ENCODE peak calls at places on chromosomes 11 and 22, in seven cellular contexts. One of them, this sample, is unnamed.

GRCh38 chr11:117199916-117200812 is 994 bp downstream of the TAGLN start:
- DNase-seq in DND-41: no peak
- DNase-seq in epithelial cell of prostate: no peak
- DNase-seq in GM23248: no peak
- DNase-seq in prostate gland: no peak
- DNase-seq in left ventricle myocardium inferior: no peak
- DNase-seq in H9: no peak
- DNase-seq in this sample: peak; percentile 65

GRCh38 chr11:111301004-111301839 is 2.9 kb downstream of the POU2AF3 start:
- DNase-seq in DND-41: no peak
- DNase-seq in epithelial cell of prostate: no peak
- DNase-seq in GM23248: no peak
- DNase-seq in prostate gland: no peak
- DNase-seq in left ventricle myocardium inferior: no peak
- DNase-seq in H9: no peak
- DNase-seq in this sample: no peak

GRCh38 chr11:47916361-47916841 is 64.0 kb upstream of the PTPRJ start:
- DNase-seq in DND-41: no peak
- DNase-seq in epithelial cell of prostate: no peak
- DNase-seq in GM23248: no peak
- DNase-seq in prostate gland: peak; percentile 83
- DNase-seq in left ventricle myocardium inferior: peak; percentile 61
- DNase-seq in H9: no peak
- DNase-seq in this sample: peak; percentile 87

GRCh38 chr11:79809487-79809886 is 368.7 kb upstream of the TENM4 start:
- DNase-seq in DND-41: no peak
- DNase-seq in epithelial cell of prostate: no peak
- DNase-seq in GM23248: no peak
- DNase-seq in prostate gland: no peak
- DNase-seq in left ventricle myocardium inferior: no peak
- DNase-seq in H9: no peak
- DNase-seq in this sample: no peak

GRCh38 chr22:30234786-30235470 is 11.6 kb downstream of the LIF start:
- DNase-seq in DND-41: no peak
- DNase-seq in epithelial cell of prostate: no peak
- DNase-seq in GM23248: no peak
- DNase-seq in prostate gland: no peak
- DNase-seq in left ventricle myocardium inferior: no peak
- DNase-seq in H9: no peak
- DNase-seq in this sample: no peak

GRCh38 chr11:64241175-64241429 is 207 bp downstream of the FKBP2 start:
- DNase-seq in DND-41: no peak
- DNase-seq in epithelial cell of prostate: peak; percentile 93
- DNase-seq in GM23248: no peak
- DNase-seq in prostate gland: no peak
- DNase-seq in left ventricle myocardium inferior: no peak
- DNase-seq in H9: no peak
- DNase-seq in this sample: no peak

GRCh38 chr11:87325490-87325872 is 287.7 kb downstream of the TMEM135 start:
- DNase-seq in DND-41: no peak
- DNase-seq in epithelial cell of prostate: no peak
- DNase-seq in GM23248: no peak
- DNase-seq in prostate gland: no peak
- DNase-seq in left ventricle myocardium inferior: no peak
- DNase-seq in H9: no peak
- DNase-seq in this sample: no peak

GRCh38 chr22:46355369-46355995 is 20.0 kb downstream of the TRMU start:
- DNase-seq in DND-41: peak; percentile 72
- DNase-seq in epithelial cell of prostate: no peak
- DNase-seq in GM23248: peak; percentile 60
- DNase-seq in prostate gland: peak; percentile 68
- DNase-seq in left ventricle myocardium inferior: peak; percentile 65
- DNase-seq in H9: peak; percentile 83
- DNase-seq in this sample: peak; percentile 86

GRCh38 chr11:116990061-116990473 is 108.2 kb downstream of the SIK3 start:
- DNase-seq in DND-41: no peak
- DNase-seq in epithelial cell of prostate: peak; percentile 31
- DNase-seq in GM23248: peak; percentile 89
- DNase-seq in prostate gland: no peak
- DNase-seq in left ventricle myocardium inferior: no peak
- DNase-seq in H9: no peak
- DNase-seq in this sample: no peak

GRCh38 chr22:50605349-50606074 is 4.9 kb downstream of the MAPK8IP2 start:
- DNase-seq in DND-41: no peak
- DNase-seq in epithelial cell of prostate: no peak
- DNase-seq in GM23248: no peak
- DNase-seq in prostate gland: no peak
- DNase-seq in left ventricle myocardium inferior: no peak
- DNase-seq in H9: no peak
- DNase-seq in this sample: peak; percentile 58

GRCh38 chr11:74397531-74398243 is 546 bp downstream of the PGM2L1 start:
- DNase-seq in DND-41: peak; percentile 37
- DNase-seq in epithelial cell of prostate: peak; percentile 6
- DNase-seq in GM23248: peak; percentile 54
- DNase-seq in prostate gland: peak; percentile 22
- DNase-seq in left ventricle myocardium inferior: no peak
- DNase-seq in H9: peak; percentile 45
- DNase-seq in this sample: peak; percentile 46

GRCh38 chr11:60871378-60872061 is 4.2 kb downstream of the ZP1 start:
- DNase-seq in DND-41: peak; percentile 91
- DNase-seq in epithelial cell of prostate: no peak
- DNase-seq in GM23248: peak; percentile 56
- DNase-seq in prostate gland: no peak
- DNase-seq in left ventricle myocardium inferior: peak; percentile 58
- DNase-seq in H9: no peak
- DNase-seq in this sample: peak; percentile 59

GRCh38 chr22:46813816-46814597 is 51.6 kb downstream of the TBC1D22A start:
- DNase-seq in DND-41: no peak
- DNase-seq in epithelial cell of prostate: no peak
- DNase-seq in GM23248: peak; percentile 58
- DNase-seq in prostate gland: no peak
- DNase-seq in left ventricle myocardium inferior: no peak
- DNase-seq in H9: no peak
- DNase-seq in this sample: no peak

GRCh38 chr11:2862395-2862949 is 23.1 kb downstream of the CDKN1C start:
- DNase-seq in DND-41: no peak
- DNase-seq in epithelial cell of prostate: no peak
- DNase-seq in GM23248: peak; percentile 13
- DNase-seq in prostate gland: no peak
- DNase-seq in left ventricle myocardium inferior: no peak
- DNase-seq in H9: peak; percentile 86
- DNase-seq in this sample: no peak

GRCh38 chr22:24843048-24843447 is 37.0 kb downstream of the SGSM1 start:
- DNase-seq in DND-41: peak; percentile 34
- DNase-seq in epithelial cell of prostate: no peak
- DNase-seq in GM23248: no peak
- DNase-seq in prostate gland: no peak
- DNase-seq in left ventricle myocardium inferior: no peak
- DNase-seq in H9: no peak
- DNase-seq in this sample: no peak

GRCh38 chr22:43356881-43357280 is 13.7 kb upstream of the SCUBE1 start:
- DNase-seq in DND-41: no peak
- DNase-seq in epithelial cell of prostate: no peak
- DNase-seq in GM23248: no peak
- DNase-seq in prostate gland: no peak
- DNase-seq in left ventricle myocardium inferior: no peak
- DNase-seq in H9: no peak
- DNase-seq in this sample: no peak

GRCh38 chr11:575324-575995 is 810 bp upstream of the PHRF1 start:
- DNase-seq in DND-41: no peak
- DNase-seq in epithelial cell of prostate: no peak
- DNase-seq in GM23248: peak; percentile 80
- DNase-seq in prostate gland: no peak
- DNase-seq in left ventricle myocardium inferior: no peak
- DNase-seq in H9: no peak
- DNase-seq in this sample: no peak

GRCh38 chr11:63710476-63711217 is 29.3 kb downstream of the RTN3 start:
- DNase-seq in DND-41: no peak
- DNase-seq in epithelial cell of prostate: no peak
- DNase-seq in GM23248: peak; percentile 84
- DNase-seq in prostate gland: no peak
- DNase-seq in left ventricle myocardium inferior: no peak
- DNase-seq in H9: no peak
- DNase-seq in this sample: no peak

GRCh38 chr11:106231591-106231990 is 154.1 kb downstream of the AASDHPPT start:
- DNase-seq in DND-41: no peak
- DNase-seq in epithelial cell of prostate: no peak
- DNase-seq in GM23248: peak; percentile 59
- DNase-seq in prostate gland: no peak
- DNase-seq in left ventricle myocardium inferior: no peak
- DNase-seq in H9: no peak
- DNase-seq in this sample: no peak

GRCh38 chr22:33386270-33386669 is 328.1 kb upstream of the SYN3 start:
- DNase-seq in DND-41: no peak
- DNase-seq in epithelial cell of prostate: no peak
- DNase-seq in GM23248: no peak
- DNase-seq in prostate gland: no peak
- DNase-seq in left ventricle myocardium inferior: no peak
- DNase-seq in H9: no peak
- DNase-seq in this sample: no peak

GRCh38 chr11:123158609-123159008 is 36.4 kb downstream of the CLMP start:
- DNase-seq in DND-41: no peak
- DNase-seq in epithelial cell of prostate: no peak
- DNase-seq in GM23248: no peak
- DNase-seq in prostate gland: no peak
- DNase-seq in left ventricle myocardium inferior: no peak
- DNase-seq in H9: no peak
- DNase-seq in this sample: no peak
- H3K27ac ChIP-seq in DND-41: no peak overlapping the region
- H3K27ac ChIP-seq in epithelial cell of prostate: peak overlapping the region; percentile 70
- H3K27ac ChIP-seq in GM23248: peak overlapping the region; percentile 52
- H3K27ac ChIP-seq in prostate gland: no peak overlapping the region
- H3K27ac ChIP-seq in left ventricle myocardium inferior: no peak overlapping the region
- H3K27ac ChIP-seq in H9: no peak overlapping the region
- H3K27ac ChIP-seq in this sample: no peak overlapping the region

DNA sequence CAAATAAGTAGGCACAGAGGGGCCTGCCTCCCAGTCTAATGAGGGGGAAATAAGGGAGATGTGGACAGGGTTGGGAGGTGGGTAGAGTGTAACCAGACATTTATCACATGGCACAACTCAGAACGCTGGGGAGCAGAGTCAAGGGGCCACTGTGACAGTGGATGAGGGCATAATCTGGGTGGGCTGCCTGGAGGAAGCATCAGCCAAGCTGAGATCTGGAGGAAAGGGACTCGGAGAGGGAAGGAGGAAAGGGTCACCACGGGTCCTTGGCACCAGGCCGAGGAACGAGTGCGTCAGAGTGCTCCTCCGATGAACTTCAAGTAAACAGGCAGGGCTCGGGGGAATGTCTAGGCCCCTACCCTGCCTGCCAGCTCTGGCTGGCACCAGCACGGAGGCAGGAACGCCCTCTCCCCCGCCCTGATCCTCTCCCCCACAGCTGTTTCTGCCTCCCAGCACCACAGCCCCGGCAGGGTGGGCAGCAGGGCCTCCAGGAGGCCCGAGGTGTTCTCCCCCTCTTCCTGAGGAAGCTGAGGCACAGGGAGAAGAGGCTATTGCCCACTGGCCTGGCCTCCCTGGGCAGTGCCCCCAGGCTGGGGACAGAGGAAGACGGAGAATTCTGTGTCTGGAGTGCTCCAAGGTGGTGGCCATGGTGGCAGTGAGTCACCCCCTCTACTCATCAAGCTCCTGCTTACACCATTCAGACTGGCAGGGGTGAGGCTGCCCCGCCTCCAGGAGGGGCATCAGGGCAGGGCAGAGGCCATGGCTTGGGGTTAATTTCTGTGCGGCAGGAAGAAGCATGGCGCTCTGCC is 4.2 kb downstream of the ALDH3B1 start:
- DNase-seq in DND-41: no peak
- DNase-seq in epithelial cell of prostate: peak; percentile 63
- DNase-seq in GM23248: peak; percentile 88
- DNase-seq in prostate gland: no peak
- DNase-seq in left ventricle myocardium inferior: no peak
- DNase-seq in H9: no peak
- DNase-seq in this sample: peak; percentile 75
- H3K27ac ChIP-seq in DND-41: no peak overlapping the region
- H3K27ac ChIP-seq in epithelial cell of prostate: peak overlapping the region; percentile 85
- H3K27ac ChIP-seq in GM23248: peak overlapping the region; percentile 99
- H3K27ac ChIP-seq in prostate gland: peak overlapping the region; percentile 28
- H3K27ac ChIP-seq in left ventricle myocardium inferior: no peak overlapping the region
- H3K27ac ChIP-seq in H9: no peak overlapping the region
- H3K27ac ChIP-seq in this sample: no peak overlapping the region

GRCh38 chr22:22463855-22464540 is 44.5 kb downstream of the ZNF280B start:
- DNase-seq in DND-41: peak; percentile 66
- DNase-seq in epithelial cell of prostate: no peak
- DNase-seq in GM23248: peak; percentile 63
- DNase-seq in prostate gland: peak; percentile 44
- DNase-seq in left ventricle myocardium inferior: no peak
- DNase-seq in H9: peak; percentile 59
- DNase-seq in this sample: no peak
- H3K27ac ChIP-seq in DND-41: no peak overlapping the region
- H3K27ac ChIP-seq in epithelial cell of prostate: no peak overlapping the region
- H3K27ac ChIP-seq in GM23248: no peak overlapping the region
- H3K27ac ChIP-seq in prostate gland: no peak overlapping the region
- H3K27ac ChIP-seq in left ventricle myocardium inferior: no peak overlapping the region
- H3K27ac ChIP-seq in H9: no peak overlapping the region
- H3K27ac ChIP-seq in this sample: no peak overlapping the region

GRCh38 chr22:27212081-27212480 is 554.7 kb downstream of the MIAT start:
- DNase-seq in DND-41: no peak
- DNase-seq in epithelial cell of prostate: no peak
- DNase-seq in GM23248: peak; percentile 29
- DNase-seq in prostate gland: no peak
- DNase-seq in left ventricle myocardium inferior: no peak
- DNase-seq in H9: no peak
- DNase-seq in this sample: no peak

GRCh38 chr22:27213766-27214581 is 556.6 kb downstream of the MIAT start:
- DNase-seq in DND-41: no peak
- DNase-seq in epithelial cell of prostate: no peak
- DNase-seq in GM23248: peak; percentile 33
- DNase-seq in prostate gland: no peak
- DNase-seq in left ventricle myocardium inferior: peak; percentile 77
- DNase-seq in H9: peak; percentile 9
- DNase-seq in this sample: peak; percentile 91

GRCh38 chr22:27213291-27213690 is 555.9 kb downstream of the MIAT start:
- DNase-seq in DND-41: no peak
- DNase-seq in epithelial cell of prostate: no peak
- DNase-seq in GM23248: peak; percentile 39
- DNase-seq in prostate gland: no peak
- DNase-seq in left ventricle myocardium inferior: no peak
- DNase-seq in H9: peak; percentile 5
- DNase-seq in this sample: no peak

GRCh38 chr22:27214691-27215090 is 557.3 kb downstream of the MIAT start:
- DNase-seq in DND-41: no peak
- DNase-seq in epithelial cell of prostate: no peak
- DNase-seq in GM23248: no peak
- DNase-seq in prostate gland: no peak
- DNase-seq in left ventricle myocardium inferior: no peak
- DNase-seq in H9: no peak
- DNase-seq in this sample: peak; percentile 60

DNA sequence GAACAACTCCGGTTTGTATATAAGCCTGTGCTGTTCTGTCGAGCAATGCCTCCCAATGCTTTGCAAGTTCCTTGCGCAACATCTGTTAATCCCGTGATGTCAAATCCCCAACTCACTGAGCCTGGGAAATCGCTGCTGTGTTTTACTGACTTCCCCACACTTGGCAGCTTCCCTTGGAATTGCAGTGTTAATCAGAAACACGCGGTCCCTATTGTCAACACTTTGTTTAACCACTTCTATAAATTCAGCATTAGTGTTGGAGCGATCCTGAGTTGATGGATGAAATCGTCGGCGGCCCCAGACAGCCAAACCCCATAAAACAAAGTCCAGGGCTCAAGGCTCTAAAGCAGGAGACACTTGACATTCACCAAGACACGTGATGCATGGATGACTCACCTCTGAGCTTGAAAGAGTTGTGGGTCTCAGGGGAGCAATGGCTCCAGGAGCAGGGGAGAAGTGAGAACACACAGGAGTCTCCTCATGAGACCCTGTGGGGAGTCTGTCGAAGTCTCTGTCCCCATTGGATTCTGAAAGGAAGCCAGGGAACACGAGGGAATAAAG is 555.3 kb downstream of the MIAT start:
- DNase-seq in DND-41: peak; percentile 8
- DNase-seq in epithelial cell of prostate: peak; percentile 52
- DNase-seq in GM23248: peak; percentile 100
- DNase-seq in prostate gland: peak; percentile 31
- DNase-seq in left ventricle myocardium inferior: peak; percentile 33
- DNase-seq in H9: no peak
- DNase-seq in this sample: peak; percentile 74
- H3K27ac ChIP-seq in DND-41: no peak overlapping the region
- H3K27ac ChIP-seq in epithelial cell of prostate: peak overlapping the region; percentile 25
- H3K27ac ChIP-seq in GM23248: peak overlapping the region; percentile 93
- H3K27ac ChIP-seq in prostate gland: no peak overlapping the region
- H3K27ac ChIP-seq in left ventricle myocardium inferior: peak overlapping the region; percentile 77
- H3K27ac ChIP-seq in H9: no peak overlapping the region
- H3K27ac ChIP-seq in this sample: peak overlapping the region; percentile 31

This sample was measured in right cardiac atrium.